ENCODE peak calls at places on chromosomes 11 and 22, in six cellular contexts. C is EL; U is fibroblast of pulmonary artery; F is activated CD4-positive, CD25-positive, alpha-beta regulatory T cell; H is mesothelial cell of epicardium; A is iPS-NIHi11. M is an unnamed sample.

GRCh38 chr22:44031111-44031963 is 7.2 kb downstream of the PARVB start:
- DNase-seq in F (no peak), C (no peak), A (no peak), U (peak), H (no peak), M (no peak)

GRCh38 chr11:78218707-78219492 is 30.2 kb downstream of the USP35 start:
- DNase-seq in U (no peak), H (no peak), C (no peak), A (no peak), F (no peak), M (no peak)

GRCh38 chr11:64742940-64743590 is 877 bp downstream of the RASGRP2 start:
- DNase-seq in U (peak), C (peak), F (peak), A (peak), H (no peak), M (peak)

GRCh38 chr22:40323681-40324083 is 22.6 kb upstream of the ADSL start:
- DNase-seq in F (no peak), A (no peak), U (no peak), H (no peak), C (no peak), M (no peak)

GRCh38 chr22:43956383-43956782 is 1.1 kb downstream of the SAMM50 start:
- DNase-seq in U (peak), C (no peak), F (no peak), A (no peak), H (no peak), M (no peak)

GRCh38 chr11:67563354-67564114 is 20.1 kb upstream of the GSTP1 start:
- DNase-seq in U (peak), H (no peak), F (no peak), C (peak), A (peak), M (no peak)

GRCh38 chr22:20211409-20211996 is 56.6 kb downstream of the RTN4R start:
- DNase-seq in U (no peak), A (no peak), H (no peak), F (no peak), C (no peak), M (no peak)

GRCh38 chr11:33668468-33668825 is 32.2 kb downstream of the C11orf91 start:
- DNase-seq in A (peak), H (no peak), U (no peak), F (no peak), C (no peak), M (no peak)

GRCh38 chr11:67522844-67523555 is at the start of gene CABP2:
- DNase-seq in F (no peak), U (no peak), C (no peak), H (no peak), A (no peak), M (no peak)

GRCh38 chr11:31827458-31828206 is 16.5 kb upstream of the PAX6 start:
- DNase-seq in C (no peak), H (no peak), A (no peak), U (no peak), F (no peak), M (no peak)

GRCh38 chr22:19974233-19974861 is 32.7 kb upstream of the TXNRD2 start:
- DNase-seq in F (no peak), A (peak), C (peak), H (no peak), U (peak), M (no peak)

GRCh38 chr11:76288166-76288978 is 82.1 kb upstream of the WNT11 start:
- DNase-seq in U (no peak), F (no peak), C (no peak), H (no peak), A (no peak), M (no peak)

GRCh38 chr11:128501008-128501407 is 86.3 kb downstream of the ETS1 start:
- DNase-seq in C (no peak), U (no peak), F (no peak), H (no peak), A (no peak), M (no peak)

GRCh38 chr11:94183886-94184264 is 55.2 kb downstream of the PANX1 start:
- DNase-seq in C (peak), U (peak), F (no peak), H (peak), A (peak), M (no peak)

GRCh38 chr11:7892059-7892699 is 38.9 kb downstream of the OR10A6 start:
- DNase-seq in H (no peak), F (no peak), C (peak), A (no peak), U (peak), M (no peak)

GRCh38 chr11:119014209-119014924 is 3.8 kb downstream of the RPS25 start:
- DNase-seq in F (no peak), C (no peak), H (no peak), U (no peak), A (no peak), M (no peak)

GRCh38 chr11:2194877-2195755 is 23.5 kb upstream of the TH start:
- DNase-seq in U (peak), C (peak), F (peak), A (peak), H (peak), M (peak)

GRCh38 chr11:33775832-33776231 is 1.5 kb upstream of the FBXO3 start:
- DNase-seq in C (no peak), H (no peak), A (no peak), F (no peak), U (no peak), M (no peak)

GRCh38 chr11:106295974-106296373 is 218.5 kb downstream of the AASDHPPT start:
- DNase-seq in C (no peak), A (no peak), U (no peak), F (no peak), H (no peak), M (no peak)